ENCODE peak calls at places on chromosomes 4 and X, in seven cellular contexts. B, H, E, X, L, S and O are unnamed samples.

GRCh38 chr4:159298502-159298901 is 195.6 kb downstream of the RAPGEF2 start:
- DNase-seq in B (no peak), H (no peak), E (no peak), X (no peak), L (peak), S (no peak), O (no peak)

GRCh38 chrX:1397441-1397840 is 5.5 kb upstream of the SLC25A6 start:
- DNase-seq in B (no peak), H (no peak), E (no peak), X (no peak), L (no peak), S (no peak), O (no peak)

GRCh38 chr4:41110050-41110449 is 104.3 kb downstream of the APBB2 start:
- DNase-seq in B (no peak), H (no peak), E (no peak), X (no peak), L (no peak), S (no peak), O (no peak)

GRCh38 chr4:128249787-128250668 is 37.6 kb downstream of the PGRMC2 start:
- DNase-seq in B (no peak), H (no peak), E (no peak), X (no peak), L (no peak), S (no peak), O (no peak)

GRCh38 chr4:67776746-67777145 is 22.6 kb upstream of the GNRHR start:
- DNase-seq in B (no peak), H (no peak), E (no peak), X (no peak), L (no peak), S (no peak), O (no peak)

GRCh38 chr4:76023381-76023780 is at the start of gene CXCL10:
- DNase-seq in B (no peak), H (no peak), E (peak), X (no peak), L (peak), S (no peak), O (no peak)

GRCh38 chr4:141120036-141120593 is 13.2 kb downstream of the RNF150 start:
- DNase-seq in B (no peak), H (no peak), E (no peak), X (no peak), L (no peak), S (no peak), O (no peak)

GRCh38 chr4:7210818-7211217 is 18.5 kb downstream of the SORCS2 start:
- DNase-seq in B (no peak), H (no peak), E (no peak), X (no peak), L (no peak), S (no peak), O (no peak)

GRCh38 chrX:24465524-24465850 is 401 bp downstream of the PDK3 start:
- DNase-seq in B (no peak), H (no peak), E (no peak), X (no peak), L (no peak), S (no peak), O (no peak)

GRCh38 chr4:138013625-138014024 is 228.5 kb downstream of the SLC7A11 start:
- DNase-seq in B (no peak), H (no peak), E (no peak), X (no peak), L (no peak), S (no peak), O (no peak)

GRCh38 chrX:65688403-65688881 is 21.0 kb downstream of the MSN start:
- DNase-seq in B (no peak), H (no peak), E (no peak), X (no peak), L (peak), S (no peak), O (no peak)

GRCh38 chr4:139453041-139453370 is 915 bp upstream of the RAB33B start:
- DNase-seq in B (no peak), H (peak), E (peak), X (no peak), L (peak), S (peak), O (peak)

GRCh38 chr4:25245181-25245580 is 11.3 kb downstream of the PI4K2B start:
- DNase-seq in B (no peak), H (no peak), E (no peak), X (no peak), L (no peak), S (no peak), O (no peak)

GRCh38 chrX:46912098-46912672 is at the start of gene JADE3:
- DNase-seq in B (peak), H (peak), E (peak), X (peak), L (peak), S (peak), O (peak)

GRCh38 chr4:561456-561855 is 14.6 kb downstream of the TMEM271 start:
- DNase-seq in B (no peak), H (no peak), E (no peak), X (no peak), L (no peak), S (no peak), O (no peak)

GRCh38 chr4:140595065-140595464 is 26.3 kb upstream of the UCP1 start:
- DNase-seq in B (no peak), H (peak), E (peak), X (no peak), L (peak), S (peak), O (peak)

GRCh38 chr4:16993966-16994840 is 95.8 kb upstream of the LDB2 start:
- DNase-seq in B (no peak), H (no peak), E (no peak), X (no peak), L (no peak), S (no peak), O (no peak)

GRCh38 chr4:114017120-114017917 is 37.9 kb upstream of the ARSJ start:
- DNase-seq in B (no peak), H (no peak), E (no peak), X (no peak), L (peak), S (no peak), O (no peak)

GRCh38 chr4:36392916-36393315 is 111.5 kb downstream of the DTHD1 start:
- DNase-seq in B (no peak), H (no peak), E (no peak), X (no peak), L (peak), S (no peak), O (no peak)

GRCh38 chrX:48715066-48715465 is 18.5 kb downstream of the SUV39H1 start:
- DNase-seq in B (no peak), H (no peak), E (no peak), X (no peak), L (peak), S (no peak), O (no peak)

GRCh38 chr4:136032391-136032790 is 1499.9 kb downstream of the PCDH18 start:
- DNase-seq in B (no peak), H (no peak), E (no peak), X (no peak), L (no peak), S (no peak), O (no peak)

GRCh38 chrX:142156567-142156966 is 48.5 kb downstream of the MAGEC2 start:
- DNase-seq in B (no peak), H (no peak), E (no peak), X (no peak), L (no peak), S (no peak), O (no peak)

GRCh38 chr4:94567811-94568210 is 116.1 kb downstream of the PDLIM5 start:
- DNase-seq in B (no peak), H (no peak), E (no peak), X (no peak), L (no peak), S (no peak), O (no peak)

GRCh38 chr4:139988863-139989765 is 164.9 kb downstream of the MAML3 start:
- DNase-seq in B (no peak), H (peak), E (peak), X (no peak), L (peak), S (no peak), O (peak)